ENCODE peak calls at places on chromosomes 5 and 9, in seven cellular contexts. One of them, this sample, is unnamed.

GRCh38 chr9:79037338-79037737 is 534.4 kb upstream of the TLE4 start:
- DNase-seq in fibroblast of lung: no peak
- DNase-seq in HCT116: no peak
- DNase-seq in GM12878: no peak
- DNase-seq in keratinocyte: no peak
- DNase-seq in endothelial cell of umbilical vein: no peak
- DNase-seq in PC-3: no peak
- DNase-seq in this sample: no peak

GRCh38 chr5:10329421-10329807 is 21.7 kb upstream of the CMBL start:
- DNase-seq in endothelial cell of umbilical vein: no peak
- DNase-seq in HCT116: no peak
- DNase-seq in GM12878: no peak
- DNase-seq in PC-3: no peak
- DNase-seq in fibroblast of lung: no peak
- DNase-seq in keratinocyte: no peak
- DNase-seq in this sample: no peak

GRCh38 chr9:130453487-130453886 is 8.7 kb downstream of the ASS1 start:
- DNase-seq in PC-3: peak; percentile 24
- DNase-seq in keratinocyte: no peak
- DNase-seq in GM12878: no peak
- DNase-seq in endothelial cell of umbilical vein: peak; percentile 93
- DNase-seq in HCT116: no peak
- DNase-seq in fibroblast of lung: peak; percentile 55
- DNase-seq in this sample: peak; percentile 68

GRCh38 chr9:37486616-37487544 is 1.1 kb downstream of the POLR1E start:
- DNase-seq in fibroblast of lung: peak; percentile 97
- DNase-seq in HCT116: no peak
- DNase-seq in GM12878: no peak
- DNase-seq in PC-3: peak; percentile 62
- DNase-seq in endothelial cell of umbilical vein: no peak
- DNase-seq in keratinocyte: no peak
- DNase-seq in this sample: peak; percentile 65

GRCh38 chr9:100352201-100352726 is 478 bp downstream of the TEX10 start:
- DNase-seq in PC-3: peak; percentile 11
- DNase-seq in fibroblast of lung: peak; percentile 21
- DNase-seq in HCT116: no peak
- DNase-seq in endothelial cell of umbilical vein: peak; percentile 35
- DNase-seq in GM12878: no peak
- DNase-seq in keratinocyte: no peak
- DNase-seq in this sample: peak; percentile 55

GRCh38 chr5:21219255-21219654 is 1231.3 kb upstream of the CDH18 start:
- DNase-seq in keratinocyte: no peak
- DNase-seq in PC-3: peak; percentile 91
- DNase-seq in GM12878: no peak
- DNase-seq in HCT116: no peak
- DNase-seq in fibroblast of lung: peak; percentile 60
- DNase-seq in endothelial cell of umbilical vein: no peak
- DNase-seq in this sample: no peak

GRCh38 chr5:36734422-36734821 is 128.0 kb downstream of the SLC1A3 start:
- DNase-seq in GM12878: no peak
- DNase-seq in keratinocyte: no peak
- DNase-seq in PC-3: peak; percentile 58
- DNase-seq in endothelial cell of umbilical vein: no peak
- DNase-seq in HCT116: no peak
- DNase-seq in fibroblast of lung: peak; percentile 13
- DNase-seq in this sample: peak; percentile 53

GRCh38 chr5:146667633-146668032 is 151.6 kb upstream of the GPR151 start:
- DNase-seq in keratinocyte: no peak
- DNase-seq in endothelial cell of umbilical vein: peak; percentile 43
- DNase-seq in PC-3: peak; percentile 52
- DNase-seq in HCT116: no peak
- DNase-seq in fibroblast of lung: peak; percentile 89
- DNase-seq in GM12878: no peak
- DNase-seq in this sample: peak; percentile 67

GRCh38 chr9:118276784-118277183 is 572.6 kb downstream of the TLR4 start:
- DNase-seq in PC-3: no peak
- DNase-seq in keratinocyte: no peak
- DNase-seq in fibroblast of lung: no peak
- DNase-seq in HCT116: no peak
- DNase-seq in endothelial cell of umbilical vein: no peak
- DNase-seq in GM12878: no peak
- DNase-seq in this sample: no peak

GRCh38 chr9:72539824-72540347 is 18.5 kb downstream of the TMC1 start:
- DNase-seq in endothelial cell of umbilical vein: no peak
- DNase-seq in fibroblast of lung: peak; percentile 40
- DNase-seq in GM12878: no peak
- DNase-seq in HCT116: no peak
- DNase-seq in PC-3: no peak
- DNase-seq in keratinocyte: no peak
- DNase-seq in this sample: no peak

GRCh38 chr5:138705007-138705406 is 48.2 kb upstream of the CTNNA1 start:
- DNase-seq in fibroblast of lung: no peak
- DNase-seq in PC-3: no peak
- DNase-seq in keratinocyte: no peak
- DNase-seq in HCT116: no peak
- DNase-seq in GM12878: no peak
- DNase-seq in endothelial cell of umbilical vein: no peak
- DNase-seq in this sample: no peak

GRCh38 chr5:120512757-120513650 is 48.9 kb downstream of the PRR16 start:
- DNase-seq in fibroblast of lung: no peak
- DNase-seq in GM12878: no peak
- DNase-seq in HCT116: no peak
- DNase-seq in endothelial cell of umbilical vein: no peak
- DNase-seq in keratinocyte: no peak
- DNase-seq in PC-3: no peak
- DNase-seq in this sample: no peak

GRCh38 chr5:115962565-115963402 is 509 bp downstream of the LVRN start:
- DNase-seq in HCT116: no peak
- DNase-seq in endothelial cell of umbilical vein: peak; percentile 43
- DNase-seq in PC-3: no peak
- DNase-seq in GM12878: no peak
- DNase-seq in fibroblast of lung: peak; percentile 33
- DNase-seq in keratinocyte: no peak
- DNase-seq in this sample: no peak

GRCh38 chr5:156367602-156368001 is 40.6 kb downstream of the SGCD start:
- DNase-seq in endothelial cell of umbilical vein: no peak
- DNase-seq in keratinocyte: no peak
- DNase-seq in fibroblast of lung: peak; percentile 93
- DNase-seq in GM12878: no peak
- DNase-seq in PC-3: no peak
- DNase-seq in HCT116: no peak
- DNase-seq in this sample: no peak

GRCh38 chr9:87872079-87872624 is 10.5 kb upstream of the SPATA31E1 start:
- DNase-seq in PC-3: no peak
- DNase-seq in HCT116: no peak
- DNase-seq in GM12878: no peak
- DNase-seq in endothelial cell of umbilical vein: no peak
- DNase-seq in keratinocyte: no peak
- DNase-seq in fibroblast of lung: peak; percentile 54
- DNase-seq in this sample: peak; percentile 41

GRCh38 chr9:136629879-136630661 is 32.6 kb upstream of the EGFL7 start:
- DNase-seq in fibroblast of lung: peak; percentile 36
- DNase-seq in keratinocyte: no peak
- DNase-seq in PC-3: peak; percentile 39
- DNase-seq in endothelial cell of umbilical vein: peak; percentile 57
- DNase-seq in GM12878: no peak
- DNase-seq in HCT116: no peak
- DNase-seq in this sample: peak; percentile 80

GRCh38 chr9:134025606-134026541 is 593 bp downstream of the BRD3OS start:
- DNase-seq in keratinocyte: no peak
- DNase-seq in fibroblast of lung: peak; percentile 42
- DNase-seq in GM12878: no peak
- DNase-seq in HCT116: no peak
- DNase-seq in endothelial cell of umbilical vein: peak; percentile 34
- DNase-seq in PC-3: peak; percentile 13
- DNase-seq in this sample: peak; percentile 77

GRCh38 chr9:136543830-136544548 is 1.9 kb downstream of the NOTCH1 start:
- DNase-seq in HCT116: no peak
- DNase-seq in fibroblast of lung: no peak
- DNase-seq in endothelial cell of umbilical vein: peak; percentile 46
- DNase-seq in keratinocyte: no peak
- DNase-seq in GM12878: no peak
- DNase-seq in PC-3: no peak
- DNase-seq in this sample: no peak

GRCh38 chr9:77014597-77015263 is 4.7 kb upstream of the FOXB2 start:
- DNase-seq in HCT116: no peak
- DNase-seq in fibroblast of lung: no peak
- DNase-seq in GM12878: no peak
- DNase-seq in endothelial cell of umbilical vein: no peak
- DNase-seq in PC-3: no peak
- DNase-seq in keratinocyte: no peak
- DNase-seq in this sample: no peak
- TF ChIP-seq EZH2 in HCT116: no peak
- TF ChIP-seq EZH2 in fibroblast of lung: peak; percentile 0
- TF ChIP-seq EZH2 in GM12878: no peak
- TF ChIP-seq EZH2 in endothelial cell of umbilical vein: peak; percentile 66
- TF ChIP-seq EZH2 in PC-3: no peak
- TF ChIP-seq EZH2 in keratinocyte: no peak
- TF ChIP-seq EZH2 in this sample: peak; percentile 8

GRCh38 chr5:149677721-149678120 is 52.4 kb upstream of the PPARGC1B start:
- DNase-seq in HCT116: no peak
- DNase-seq in GM12878: peak; percentile 23
- DNase-seq in PC-3: no peak
- DNase-seq in keratinocyte: no peak
- DNase-seq in endothelial cell of umbilical vein: no peak
- DNase-seq in fibroblast of lung: no peak
- DNase-seq in this sample: no peak
- H2AFZ ChIP-seq in HCT116: no peak overlapping the region
- H2AFZ ChIP-seq in GM12878: no peak overlapping the region
- H2AFZ ChIP-seq in PC-3: no peak overlapping the region
- H2AFZ ChIP-seq in keratinocyte: no peak overlapping the region
- H2AFZ ChIP-seq in endothelial cell of umbilical vein: no peak overlapping the region
- H2AFZ ChIP-seq in fibroblast of lung: no peak overlapping the region
- H2AFZ ChIP-seq in this sample: no peak overlapping the region

GRCh38 chr5:80963521-80963895 is 3.3 kb downstream of the RASGRF2 start:
- DNase-seq in endothelial cell of umbilical vein: no peak
- DNase-seq in HCT116: no peak
- DNase-seq in PC-3: no peak
- DNase-seq in GM12878: no peak
- DNase-seq in fibroblast of lung: peak; percentile 13
- DNase-seq in keratinocyte: no peak
- DNase-seq in this sample: no peak

GRCh38 chr5:80964491-80964890 is 4.3 kb downstream of the RASGRF2 start:
- DNase-seq in HCT116: no peak
- DNase-seq in fibroblast of lung: peak; percentile 31
- DNase-seq in GM12878: no peak
- DNase-seq in PC-3: no peak
- DNase-seq in endothelial cell of umbilical vein: peak; percentile 64
- DNase-seq in keratinocyte: no peak
- DNase-seq in this sample: no peak

GRCh38 chr5:80962630-80963520 is 2.7 kb downstream of the RASGRF2 start:
- DNase-seq in GM12878: no peak
- DNase-seq in endothelial cell of umbilical vein: no peak
- DNase-seq in PC-3: no peak
- DNase-seq in fibroblast of lung: no peak
- DNase-seq in HCT116: no peak
- DNase-seq in keratinocyte: no peak
- DNase-seq in this sample: no peak

GRCh38 chr5:80964919-80965318 is 4.8 kb downstream of the RASGRF2 start:
- DNase-seq in keratinocyte: no peak
- DNase-seq in fibroblast of lung: peak; percentile 20
- DNase-seq in HCT116: no peak
- DNase-seq in endothelial cell of umbilical vein: no peak
- DNase-seq in GM12878: no peak
- DNase-seq in PC-3: no peak
- DNase-seq in this sample: no peak

DNA sequence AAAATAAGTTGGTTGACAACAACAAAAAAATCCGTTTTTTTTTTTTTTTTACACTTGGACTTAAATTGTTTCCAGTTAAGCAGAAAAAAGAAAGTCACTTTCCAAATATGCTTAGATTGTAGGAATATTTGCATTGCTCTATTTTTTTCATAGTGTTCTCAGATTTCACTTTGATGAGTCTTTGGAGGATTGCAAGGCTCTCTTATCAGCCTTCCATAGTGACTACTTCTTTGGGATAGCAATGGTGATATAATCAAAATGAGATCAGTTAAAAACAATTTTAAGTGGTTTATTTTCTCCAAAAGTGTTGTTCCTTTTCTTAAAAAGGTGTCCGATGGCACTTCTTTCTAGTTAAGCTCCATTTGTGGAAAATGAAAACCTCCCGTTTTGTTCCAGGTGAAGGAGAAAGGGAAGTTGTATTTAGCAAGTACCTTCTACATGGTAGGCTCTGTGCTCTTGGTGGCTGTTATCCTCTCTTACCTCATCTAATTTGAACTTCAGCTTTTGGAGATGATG is 3.9 kb downstream of the RASGRF2 start:
- DNase-seq in keratinocyte: no peak
- DNase-seq in endothelial cell of umbilical vein: no peak
- DNase-seq in HCT116: no peak
- DNase-seq in fibroblast of lung: peak; percentile 76
- DNase-seq in PC-3: peak; percentile 23
- DNase-seq in GM12878: no peak
- DNase-seq in this sample: no peak
- H3K4me1 ChIP-seq in keratinocyte: peaks cover 12% of the 10 kb centered on the region
- H3K4me1 ChIP-seq in endothelial cell of umbilical vein: peaks cover 52% of the 10 kb centered on the region
- H3K4me1 ChIP-seq in HCT116: peaks cover 13% of the 10 kb centered on the region
- H3K4me1 ChIP-seq in fibroblast of lung: peaks cover 23% of the 10 kb centered on the region
- H3K4me1 ChIP-seq in PC-3: peaks cover 37% of the 10 kb centered on the region
- H3K4me1 ChIP-seq in GM12878: no peaks in the 10 kb centered on the region
- H3K4me1 ChIP-seq in this sample: no peaks in the 10 kb centered on the region

GRCh38 chr5:18078157-18078556 is 443.9 kb downstream of the TAF11L14 start:
- DNase-seq in fibroblast of lung: no peak
- DNase-seq in HCT116: no peak
- DNase-seq in PC-3: no peak
- DNase-seq in keratinocyte: no peak
- DNase-seq in GM12878: no peak
- DNase-seq in endothelial cell of umbilical vein: no peak
- DNase-seq in this sample: no peak

GRCh38 chr5:18068851-18069250 is 434.6 kb downstream of the TAF11L14 start:
- DNase-seq in PC-3: no peak
- DNase-seq in HCT116: no peak
- DNase-seq in keratinocyte: no peak
- DNase-seq in GM12878: no peak
- DNase-seq in fibroblast of lung: no peak
- DNase-seq in endothelial cell of umbilical vein: no peak
- DNase-seq in this sample: no peak

GRCh38 chr5:18067615-18068014 is 433.4 kb downstream of the TAF11L14 start:
- DNase-seq in GM12878: no peak
- DNase-seq in keratinocyte: no peak
- DNase-seq in endothelial cell of umbilical vein: no peak
- DNase-seq in HCT116: no peak
- DNase-seq in fibroblast of lung: no peak
- DNase-seq in PC-3: no peak
- DNase-seq in this sample: no peak

GRCh38 chr5:18069790-18070189 is 435.5 kb downstream of the TAF11L14 start:
- DNase-seq in HCT116: no peak
- DNase-seq in fibroblast of lung: no peak
- DNase-seq in GM12878: no peak
- DNase-seq in keratinocyte: no peak
- DNase-seq in PC-3: no peak
- DNase-seq in endothelial cell of umbilical vein: no peak
- DNase-seq in this sample: no peak

DNA sequence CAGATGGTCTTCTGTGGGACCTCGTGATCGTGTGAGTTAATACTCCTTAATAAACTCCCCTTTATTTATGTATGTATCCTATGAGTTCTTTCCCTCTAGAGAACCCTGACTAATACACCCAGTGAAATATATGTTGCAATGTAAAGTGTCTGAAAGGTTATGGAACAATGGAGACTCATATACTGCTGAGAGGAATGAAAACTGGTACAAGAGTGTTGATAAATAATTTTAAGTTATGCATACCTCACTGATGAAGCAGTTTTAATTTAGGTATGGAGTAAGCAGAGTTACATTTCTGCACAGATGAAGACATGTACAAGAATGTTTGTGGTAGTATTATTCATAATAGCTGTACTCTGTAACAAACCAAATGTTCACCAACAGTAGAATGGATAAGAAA is 438.3 kb downstream of the TAF11L14 start:
- DNase-seq in GM12878: no peak
- DNase-seq in keratinocyte: no peak
- DNase-seq in PC-3: no peak
- DNase-seq in HCT116: no peak
- DNase-seq in fibroblast of lung: no peak
- DNase-seq in endothelial cell of umbilical vein: no peak
- DNase-seq in this sample: no peak
- TF ChIP-seq EZH2 in GM12878: no peak
- TF ChIP-seq EZH2 in keratinocyte: no peak
- TF ChIP-seq EZH2 in PC-3: no peak
- TF ChIP-seq EZH2 in HCT116: no peak
- TF ChIP-seq EZH2 in fibroblast of lung: no peak
- TF ChIP-seq EZH2 in endothelial cell of umbilical vein: no peak
- TF ChIP-seq EZH2 in this sample: no peak